ENCODE peak calls at places on chromosome 17, in five cellular contexts. I, A, J, W and V are unnamed samples.

GRCh38 chr17:77131919-77132318 is 8.8 kb upstream of the SEC14L1 start:
- DNase-seq in I (no peak), W (peak), A (no peak), J (peak), V (no peak)

GRCh38 chr17:33854596-33854995 is 400.5 kb upstream of the CCL2 start:
- DNase-seq in W (no peak), I (no peak), A (no peak), J (no peak), V (no peak)

GRCh38 chr17:70539172-70539924 is 370.0 kb downstream of the KCNJ2 start:
- DNase-seq in J (no peak), A (no peak), I (no peak), W (no peak), V (no peak)

GRCh38 chr17:78127888-78128615 is 503 bp downstream of the TMC6 start:
- DNase-seq in I (no peak), J (peak), W (no peak), A (no peak), V (no peak)

GRCh38 chr17:65345261-65346060 is 208.3 kb downstream of the RGS9 start:
- DNase-seq in W (no peak), J (no peak), I (no peak), A (no peak), V (no peak)

GRCh38 chr17:82781894-82782274 is 30.0 kb downstream of the TBCD start:
- DNase-seq in A (peak), W (peak), J (peak), I (peak), V (peak)

GRCh38 chr17:42329025-42329976 is 41.0 kb downstream of the STAT5A start:
- DNase-seq in A (no peak), J (no peak), W (no peak), I (no peak), V (no peak)

GRCh38 chr17:76034433-76035185 is 7.5 kb upstream of the EVPL start:
- DNase-seq in W (no peak), J (no peak), A (no peak), I (no peak), V (no peak)

GRCh38 chr17:16247589-16247984 is 30.6 kb downstream of the PIGL start:
- DNase-seq in A (no peak), W (no peak), J (no peak), I (no peak), V (no peak)
- H3K4me3 ChIP-seq in A (no peak), W (no peak), J (no peak), I (no peak), V (no peak)

DNA sequence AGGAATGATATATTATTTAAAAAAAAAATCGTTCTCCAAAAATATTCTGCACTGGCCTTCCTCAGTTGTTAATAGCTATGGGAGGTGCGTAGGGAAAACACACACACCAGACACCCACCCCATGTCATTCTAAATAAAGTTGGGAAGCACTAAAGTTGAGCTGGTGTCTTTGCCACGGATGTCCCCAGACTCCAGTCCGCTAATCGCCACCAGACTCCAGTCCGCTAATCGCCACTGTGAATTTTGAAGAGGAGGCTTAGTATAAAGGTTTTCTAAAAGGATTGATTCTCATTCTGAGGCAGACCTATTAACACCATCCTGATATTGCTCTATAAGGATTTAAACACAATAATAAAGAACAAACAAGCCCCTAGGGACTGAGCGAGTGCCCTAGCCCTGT is 22.7 kb upstream of the CPSF4L start:
- DNase-seq in J (no peak), W (no peak), I (no peak), A (no peak), V (no peak)
- H3K27ac ChIP-seq in J (peak), W (no peak), I (peak), A (no peak), V (peak)

GRCh38 chr17:48601528-48602430 is 3.0 kb downstream of the HOXB6 start:
- DNase-seq in A (no peak), W (no peak), J (no peak), I (no peak), V (no peak)
- H3K4me3 ChIP-seq in A (no peak), W (no peak), J (no peak), I (no peak), V (no peak)

DNA sequence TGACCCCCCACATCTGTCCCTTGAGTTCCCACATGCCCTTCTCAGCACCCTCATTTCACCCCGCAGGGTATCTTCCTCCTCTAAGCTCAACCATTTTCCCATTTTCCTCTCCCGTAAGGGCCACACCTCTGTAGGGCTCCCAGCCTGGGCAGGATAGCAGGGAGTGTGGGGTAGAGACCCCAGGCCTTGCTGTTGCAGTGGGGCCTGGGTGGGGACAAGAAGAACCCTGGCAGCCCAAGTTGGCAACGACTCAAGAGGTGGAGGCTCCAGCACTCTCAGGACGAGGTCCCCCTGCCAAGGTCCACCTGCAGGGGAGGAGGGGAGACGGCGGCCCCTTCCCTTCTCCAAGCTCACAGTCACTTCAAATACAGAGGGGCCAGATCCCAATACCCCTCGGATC is 2.0 kb upstream of the TMEM92 start:
- DNase-seq in A (no peak), W (peak), J (no peak), I (peak), V (peak)
- H3K27ac ChIP-seq in A (no peak), W (no peak), J (no peak), I (peak), V (peak)

GRCh38 chr17:1188812-1189211 is 9.0 kb upstream of the ABR start:
- DNase-seq in I (peak), A (no peak), W (peak), J (peak), V (peak)
- H3K4me3 ChIP-seq in I (no peak), A (no peak), W (no peak), J (no peak), V (peak)

DNA sequence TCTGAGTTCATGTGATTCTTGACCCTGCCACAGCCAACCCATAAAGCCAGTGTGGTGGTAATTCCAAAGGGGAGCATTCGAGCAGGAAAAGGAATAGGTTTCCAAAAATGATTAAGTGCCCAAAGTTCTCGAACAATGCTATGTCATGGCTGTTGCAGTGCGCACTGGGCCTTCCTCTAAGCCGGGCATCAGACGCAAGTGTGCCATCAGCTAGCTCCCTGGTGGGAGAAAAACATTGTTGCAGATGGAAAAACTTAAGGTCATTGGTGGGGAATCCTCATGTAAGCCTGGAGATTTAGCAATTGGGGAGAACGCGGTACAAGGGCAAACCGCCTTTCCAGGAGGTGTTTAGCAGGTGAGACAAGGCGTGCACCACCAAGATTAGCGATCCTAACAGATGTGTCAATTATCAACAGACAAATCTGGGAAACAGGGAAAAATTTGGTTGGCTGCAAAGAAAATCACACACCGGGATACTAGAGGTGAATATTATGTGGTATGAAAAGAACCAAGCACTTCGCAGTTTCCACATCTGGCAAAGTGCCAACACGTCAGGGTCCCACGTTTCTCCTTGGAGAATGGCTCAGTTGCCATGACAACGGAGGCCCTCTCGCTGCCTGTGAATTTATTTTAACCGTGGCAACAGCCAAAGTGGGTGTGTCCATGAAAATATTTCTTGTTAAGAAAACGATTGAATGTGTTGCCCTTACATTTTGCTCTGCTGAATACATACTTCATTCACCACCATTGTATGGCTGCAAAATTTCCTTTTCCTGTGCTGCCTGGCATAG is 118.5 kb upstream of the CACNG5 start:
- DNase-seq in W (no peak), I (no peak), J (no peak), A (no peak), V (no peak)
- H3K27ac ChIP-seq in W (no peak), I (no peak), J (no peak), A (no peak), V (no peak)

GRCh38 chr17:5502552-5502951 is 16.2 kb downstream of the MIS12 start:
- DNase-seq in A (no peak), J (no peak), I (no peak), W (no peak), V (no peak)

GRCh38 chr17:5500247-5500803 is 14.0 kb downstream of the MIS12 start:
- DNase-seq in I (no peak), W (no peak), J (no peak), A (no peak), V (no peak)

GRCh38 chr17:5500804-5501391 is 14.5 kb downstream of the MIS12 start:
- DNase-seq in W (peak), I (peak), J (peak), A (peak), V (peak)

GRCh38 chr17:5501725-5502124 is 15.4 kb downstream of the MIS12 start:
- DNase-seq in I (no peak), W (no peak), A (no peak), J (no peak), V (no peak)

DNA sequence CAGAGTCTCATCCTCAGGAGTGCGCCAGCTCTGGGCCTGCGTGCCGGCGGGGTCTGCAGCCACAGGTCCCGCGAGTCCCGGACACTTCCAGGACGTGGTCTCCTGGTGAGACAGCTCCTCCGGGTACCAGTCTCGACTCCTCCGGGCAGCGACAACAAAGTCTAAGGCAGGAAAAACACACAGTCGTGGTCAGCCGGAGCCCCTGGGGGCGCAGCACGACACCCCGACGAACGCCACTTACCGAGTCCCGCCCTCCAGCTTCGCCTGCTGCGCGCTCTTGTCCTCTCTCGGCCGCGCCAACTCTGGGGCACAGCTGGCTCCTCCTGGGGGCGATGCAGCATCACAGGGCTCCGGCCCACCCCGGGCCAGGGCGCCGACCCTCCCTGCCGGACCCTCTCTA is 13.4 kb downstream of the MIS12 start:
- DNase-seq in A (no peak), W (no peak), J (no peak), I (peak), V (no peak)
- H3K4me3 ChIP-seq in A (no peak), W (peak), J (no peak), I (peak), V (peak)